ENCODE peak calls at places on chromosome 6, in nine cellular contexts. H is prostate gland, W is gastrocnemius medialis, U is endodermal cell, X is Peyer's patch, E is mucosa of descending colon, Q is PC-9, S is psoas muscle, K is right cardiac atrium. V is an unnamed sample. For H3K9me3 and H3K4me1, the result is how much of the 10 kb centered on the place peaks cover.

GRCh38 chr6:135300576-135300975 is 119.5 kb downstream of the MYB start:
- DNase-seq in X (no peak), W (no peak), U (no peak), K (no peak), E (no peak), Q (no peak), H (no peak), S (no peak), V (no peak)

GRCh38 chr6:139597781-139598368 is 223.4 kb upstream of the CITED2 start:
- DNase-seq in X (peak), U (peak), W (peak), Q (no peak), E (peak), H (peak), K (peak), S (peak), V (peak)

GRCh38 chr6:38269773-38270172 is 370.0 kb downstream of the BTBD9 start:
- DNase-seq in E (no peak), W (no peak), X (no peak), U (no peak), S (no peak), Q (no peak), H (no peak), K (no peak), V (no peak)

GRCh38 chr6:19697744-19698290 is 139.4 kb upstream of the ID4 start:
- DNase-seq in X (no peak), H (no peak), Q (no peak), K (no peak), W (no peak), E (no peak), U (no peak), S (no peak), V (no peak)

GRCh38 chr6:70956451-70957283 is at the start of gene B3GAT2:
- DNase-seq in H (peak), X (peak), E (peak), U (peak), W (no peak), S (peak), Q (no peak), K (no peak), V (no peak)

GRCh38 chr6:27672113-27672799 is 199.4 kb upstream of the ZNF184 start:
- DNase-seq in S (no peak), K (no peak), X (no peak), Q (peak), E (no peak), U (peak), H (no peak), W (no peak), V (no peak)

GRCh38 chr6:8066108-8066507 is 1.9 kb upstream of the BLOC1S5 start:
- DNase-seq in S (no peak), H (no peak), W (no peak), Q (no peak), X (no peak), K (no peak), U (peak), E (no peak), V (no peak)

GRCh38 chr6:120077489-120077888 is 727.9 kb upstream of the MAN1A1 start:
- DNase-seq in Q (no peak), S (no peak), U (peak), X (no peak), W (no peak), E (peak), H (no peak), K (no peak), V (no peak)

GRCh38 chr6:131911951-131912350 is 39.2 kb downstream of the CCN2 start:
- DNase-seq in X (no peak), U (no peak), W (no peak), Q (no peak), S (no peak), K (no peak), H (no peak), E (no peak), V (no peak)

GRCh38 chr6:37688088-37688850 is 9.4 kb downstream of the MDGA1 start:
- DNase-seq in X (no peak), U (no peak), S (no peak), E (no peak), K (no peak), H (no peak), W (no peak), Q (no peak), V (no peak)

GRCh38 chr6:25318589-25318988 is 39.4 kb downstream of the CARMIL1 start:
- DNase-seq in K (no peak), H (no peak), Q (no peak), X (no peak), E (no peak), U (no peak), W (no peak), S (no peak), V (no peak)

GRCh38 chr6:139161169-139161568 is 26.3 kb downstream of the HECA start:
- DNase-seq in S (no peak), X (no peak), E (no peak), H (no peak), K (no peak), Q (no peak), W (no peak), U (no peak), V (no peak)

GRCh38 chr6:41039060-41039998 is at the start of gene UNC5CL:
- DNase-seq in Q (peak), K (no peak), S (no peak), E (peak), H (peak), U (peak), X (peak), W (no peak), V (no peak)

GRCh38 chr6:38436726-38437465 is 202.8 kb downstream of the BTBD9 start:
- DNase-seq in E (no peak), S (no peak), K (no peak), X (no peak), Q (no peak), H (no peak), W (no peak), U (no peak), V (no peak)

GRCh38 chr6:157143171-157143884 is 180.0 kb downstream of the TMEM242 start:
- DNase-seq in Q (no peak), K (peak), S (no peak), U (no peak), X (no peak), E (no peak), H (no peak), W (no peak), V (no peak)

GRCh38 chr6:16754864-16755263 is 6.4 kb downstream of the ATXN1 start:
- DNase-seq in E (no peak), X (no peak), H (no peak), U (no peak), Q (no peak), S (no peak), K (no peak), W (no peak), V (no peak)

GRCh38 chr6:89526563-89526869 is 93.6 kb downstream of the ANKRD6 start:
- DNase-seq in S (no peak), K (no peak), E (no peak), Q (no peak), U (no peak), W (no peak), X (no peak), H (no peak), V (no peak)

GRCh38 chr6:134299236-134299635 is 18.7 kb downstream of the SGK1 start:
- DNase-seq in U (no peak), E (no peak), Q (no peak), W (no peak), X (no peak), H (no peak), S (no peak), K (no peak), V (no peak)

DNA sequence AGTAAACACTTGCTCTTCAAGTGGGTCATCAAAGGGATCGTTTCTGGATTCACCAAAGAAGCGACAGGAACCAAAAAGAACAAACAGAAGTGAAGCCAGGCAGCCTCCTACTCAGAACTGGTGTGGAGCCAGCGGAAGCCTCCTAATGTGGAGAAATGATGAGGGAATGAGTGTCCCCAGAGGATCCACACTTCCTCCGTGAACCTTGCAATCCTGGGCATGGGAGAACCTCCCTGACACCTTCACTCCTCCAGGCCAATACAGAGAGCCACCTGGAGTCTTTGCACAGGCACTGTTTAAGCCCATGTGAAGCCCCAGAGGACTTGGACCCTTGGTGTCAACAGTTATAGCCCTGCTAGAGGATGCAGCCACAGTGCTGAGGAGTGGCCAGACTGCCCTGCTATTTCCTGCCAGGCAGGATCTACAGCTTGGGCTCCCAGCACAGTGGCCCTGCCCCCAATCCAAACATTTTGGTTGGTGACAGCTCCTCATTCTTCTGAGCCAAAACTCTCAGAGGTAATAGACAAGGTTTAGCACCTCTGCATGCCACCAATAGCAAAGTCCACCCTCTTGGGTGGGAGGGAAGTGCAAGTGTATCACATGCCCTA is 23.2 kb upstream of the SERINC1 start:
- DNase-seq in E (peak), Q (peak), W (no peak), K (no peak), S (no peak), H (peak), X (no peak), U (no peak), V (peak)
- H3K9me3 ChIP-seq in E (under half), Q (under half), W (under half), K (under half), S (under half), H (under half), X (under half), U (under half), V (under half)

GRCh38 chr6:109059591-109060021 is 35.0 kb downstream of the SESN1 start:
- DNase-seq in K (no peak), Q (no peak), U (no peak), H (no peak), S (no peak), W (no peak), E (no peak), X (no peak), V (no peak)
- H3K4me1 ChIP-seq in K (under half), Q (under half), U (under half), H (under half), S (half or more), W (half or more), E (under half), X (under half), V (under half)

GRCh38 chr6:167122827-167123657 is at the start of gene CCR6:
- DNase-seq in U (no peak), Q (no peak), H (no peak), K (no peak), X (no peak), W (no peak), E (no peak), S (no peak), V (no peak)
- H3K4me3 ChIP-seq in U (no peak), Q (no peak), H (no peak), K (no peak), X (peak), W (no peak), E (no peak), S (no peak), V (no peak)

DNA sequence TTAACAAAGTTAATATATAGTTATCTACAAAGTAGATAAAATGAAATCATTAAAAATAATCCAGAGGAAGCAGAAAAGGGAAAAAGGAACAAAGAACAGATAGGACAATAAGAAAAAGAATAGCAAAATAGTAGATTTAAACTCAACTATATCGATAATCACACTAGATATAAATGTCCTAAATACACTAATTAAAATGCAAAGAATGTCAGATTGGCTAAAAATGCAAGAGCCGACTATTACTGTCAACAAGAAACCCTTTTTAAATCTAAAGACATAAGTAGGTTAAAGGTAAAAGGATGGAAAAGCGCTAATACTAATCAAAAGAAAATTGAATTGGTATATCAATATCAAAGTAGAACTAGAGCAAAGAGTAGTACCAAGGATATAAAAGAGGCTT is 164.8 kb upstream of the AKAP12 start:
- DNase-seq in W (no peak), S (no peak), Q (no peak), E (no peak), U (no peak), X (no peak), K (no peak), H (no peak), V (no peak)
- H3K9me3 ChIP-seq in W (under half), S (under half), Q (under half), E (under half), U (under half), X (under half), K (under half), H (under half), V (under half)

GRCh38 chr6:44039191-44039719 is 88.0 kb downstream of the MRPL14 start:
- DNase-seq in E (no peak), S (no peak), H (no peak), Q (no peak), K (no peak), U (peak), X (peak), W (no peak), V (peak)
- H3K4me1 ChIP-seq in E (under half), S (under half), H (under half), Q (half or more), K (under half), U (under half), X (under half), W (under half), V (under half)

GRCh38 chr6:125002090-125002741 is 40.0 kb downstream of the RNF217 start:
- DNase-seq in E (no peak), W (no peak), U (peak), X (no peak), K (no peak), S (no peak), Q (no peak), H (no peak), V (no peak)
- H3K4me3 ChIP-seq in E (no peak), W (peak), U (no peak), X (peak), K (peak), S (peak), Q (no peak), H (no peak), V (peak)

DNA sequence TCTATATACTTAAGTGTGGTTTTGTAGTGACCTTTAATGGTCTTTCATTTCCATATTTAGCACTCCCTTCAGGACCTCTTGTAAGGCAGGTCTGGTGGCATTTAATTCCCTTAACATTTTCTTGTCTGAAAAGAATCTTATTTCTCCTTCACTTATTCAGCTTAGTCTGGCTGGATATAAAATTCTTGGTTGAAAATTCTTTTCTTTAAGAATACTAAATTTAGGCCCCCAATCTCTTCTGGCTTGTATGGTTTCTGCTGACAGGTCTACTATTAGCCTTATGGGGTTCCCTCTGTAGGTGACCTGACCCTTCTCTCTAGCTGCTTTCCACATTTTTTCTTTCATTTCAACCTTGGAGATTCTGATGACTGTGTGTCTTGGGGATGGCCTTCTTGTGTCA is 236.9 kb downstream of the THBS2 start:
- DNase-seq in S (no peak), K (no peak), W (no peak), Q (no peak), E (no peak), X (no peak), H (no peak), U (no peak), V (no peak)
- H3K9me3 ChIP-seq in S (under half), K (under half), W (under half), Q (under half), E (under half), X (under half), H (under half), U (under half), V (under half)

V was measured in breast epithelium.